ENCODE peak calls at places on chromosome 14, in four cellular contexts. S, C, U and Z are unnamed samples.

GRCh38 chr14:89624500-89625156 is 207.6 kb upstream of the FOXN3 start:
- DNase-seq in S (no peak), C (no peak), U (no peak), Z (no peak)

GRCh38 chr14:81247271-81247766 is 26.6 kb upstream of the GTF2A1 start:
- DNase-seq in S (no peak), C (no peak), U (no peak), Z (no peak)

GRCh38 chr14:65028937-65029336 is 42.2 kb downstream of the FNTB start:
- DNase-seq in S (no peak), C (no peak), U (no peak), Z (no peak)

GRCh38 chr14:20683896-20684661 is at the start of gene RNASE4:
- DNase-seq in S (peak), C (no peak), U (peak), Z (peak)

GRCh38 chr14:72594099-72594901 is 299.6 kb downstream of the DPF3 start:
- DNase-seq in S (no peak), C (no peak), U (no peak), Z (no peak)

GRCh38 chr14:34324363-34324795 is 137.7 kb downstream of the SPTSSA start:
- DNase-seq in S (peak), C (peak), U (peak), Z (peak)

GRCh38 chr14:83163016-83163415 is 1629.4 kb upstream of the SEL1L start:
- DNase-seq in S (no peak), C (no peak), U (no peak), Z (no peak)

GRCh38 chr14:93930989-93931307 is 3.8 kb downstream of the FAM181A start:
- DNase-seq in S (no peak), C (no peak), U (no peak), Z (no peak)

GRCh38 chr14:70183991-70184390 is 4.8 kb downstream of the SLC8A3 start:
- DNase-seq in S (no peak), C (no peak), U (no peak), Z (no peak)